ENCODE peak calls at places on chromosomes 11 and 22, in seven cellular contexts. One of them, this sample, is unnamed.

GRCh38 chr11:2296913-2297622 is 4.7 kb downstream of the C11orf21 start:
- DNase-seq in ACHN: no peak
- DNase-seq in CD14-positive monocyte: peak; percentile 41
- DNase-seq in activated T-cell treated with anti-CD3 and anti-CD28 coated beads for 48 hours: no peak
- DNase-seq in activated CD8-positive, alpha-beta memory T cell treated with anti-CD3 and anti-CD28 coated beads for 1 hour: no peak
- DNase-seq in A549: no peak
- DNase-seq in HT-29: no peak
- DNase-seq in this sample: no peak

GRCh38 chr11:68116126-68116525 is 5.1 kb downstream of the CHKA start:
- DNase-seq in HT-29: no peak
- DNase-seq in A549: no peak
- DNase-seq in ACHN: no peak
- DNase-seq in activated T-cell treated with anti-CD3 and anti-CD28 coated beads for 48 hours: no peak
- DNase-seq in activated CD8-positive, alpha-beta memory T cell treated with anti-CD3 and anti-CD28 coated beads for 1 hour: no peak
- DNase-seq in CD14-positive monocyte: no peak
- DNase-seq in this sample: no peak

GRCh38 chr11:45593992-45594391 is 71.4 kb downstream of the CHST1 start:
- DNase-seq in ACHN: no peak
- DNase-seq in CD14-positive monocyte: no peak
- DNase-seq in activated CD8-positive, alpha-beta memory T cell treated with anti-CD3 and anti-CD28 coated beads for 1 hour: no peak
- DNase-seq in A549: no peak
- DNase-seq in HT-29: no peak
- DNase-seq in activated T-cell treated with anti-CD3 and anti-CD28 coated beads for 48 hours: no peak
- DNase-seq in this sample: no peak

GRCh38 chr11:114346709-114347141 is 50.5 kb downstream of the NNMT start:
- DNase-seq in activated T-cell treated with anti-CD3 and anti-CD28 coated beads for 48 hours: no peak
- DNase-seq in ACHN: no peak
- DNase-seq in A549: no peak
- DNase-seq in activated CD8-positive, alpha-beta memory T cell treated with anti-CD3 and anti-CD28 coated beads for 1 hour: no peak
- DNase-seq in HT-29: peak; percentile 12
- DNase-seq in CD14-positive monocyte: no peak
- DNase-seq in this sample: no peak

GRCh38 chr11:118572914-118573550 is 823 bp downstream of the ARCN1 start:
- DNase-seq in ACHN: peak; percentile 14
- DNase-seq in activated CD8-positive, alpha-beta memory T cell treated with anti-CD3 and anti-CD28 coated beads for 1 hour: no peak
- DNase-seq in CD14-positive monocyte: no peak
- DNase-seq in activated T-cell treated with anti-CD3 and anti-CD28 coated beads for 48 hours: peak; percentile 18
- DNase-seq in A549: peak; percentile 15
- DNase-seq in HT-29: peak; percentile 69
- DNase-seq in this sample: no peak

GRCh38 chr22:50542416-50542927 is 3.2 kb upstream of the KLHDC7B start:
- DNase-seq in activated T-cell treated with anti-CD3 and anti-CD28 coated beads for 48 hours: peak; percentile 56
- DNase-seq in CD14-positive monocyte: peak; percentile 93
- DNase-seq in activated CD8-positive, alpha-beta memory T cell treated with anti-CD3 and anti-CD28 coated beads for 1 hour: no peak
- DNase-seq in HT-29: no peak
- DNase-seq in A549: no peak
- DNase-seq in ACHN: no peak
- DNase-seq in this sample: no peak

GRCh38 chr11:118845369-118845768 is 38.3 kb upstream of the CXCR5 start:
- DNase-seq in activated T-cell treated with anti-CD3 and anti-CD28 coated beads for 48 hours: no peak
- DNase-seq in activated CD8-positive, alpha-beta memory T cell treated with anti-CD3 and anti-CD28 coated beads for 1 hour: no peak
- DNase-seq in A549: no peak
- DNase-seq in HT-29: no peak
- DNase-seq in CD14-positive monocyte: no peak
- DNase-seq in ACHN: no peak
- DNase-seq in this sample: peak; percentile 63

GRCh38 chr11:130159657-130160459 is at the start of gene ST14:
- DNase-seq in CD14-positive monocyte: no peak
- DNase-seq in ACHN: no peak
- DNase-seq in HT-29: peak; percentile 87
- DNase-seq in activated CD8-positive, alpha-beta memory T cell treated with anti-CD3 and anti-CD28 coated beads for 1 hour: no peak
- DNase-seq in activated T-cell treated with anti-CD3 and anti-CD28 coated beads for 48 hours: no peak
- DNase-seq in A549: no peak
- DNase-seq in this sample: no peak

GRCh38 chr22:24181088-24181995 is at the start of gene SUSD2:
- DNase-seq in activated CD8-positive, alpha-beta memory T cell treated with anti-CD3 and anti-CD28 coated beads for 1 hour: no peak
- DNase-seq in activated T-cell treated with anti-CD3 and anti-CD28 coated beads for 48 hours: no peak
- DNase-seq in CD14-positive monocyte: no peak
- DNase-seq in HT-29: no peak
- DNase-seq in A549: no peak
- DNase-seq in ACHN: no peak
- DNase-seq in this sample: no peak

GRCh38 chr11:105265859-105266258 is 126.3 kb upstream of the CARD18 start:
- DNase-seq in activated T-cell treated with anti-CD3 and anti-CD28 coated beads for 48 hours: no peak
- DNase-seq in A549: no peak
- DNase-seq in CD14-positive monocyte: no peak
- DNase-seq in ACHN: no peak
- DNase-seq in HT-29: no peak
- DNase-seq in activated CD8-positive, alpha-beta memory T cell treated with anti-CD3 and anti-CD28 coated beads for 1 hour: no peak
- DNase-seq in this sample: no peak